ENCODE peak calls at places on chromosomes 3 and 15, in six cellular contexts. K is mammary epithelial cell, S is amniotic stem cell, F is GF-D8, Z is tibial artery, W is ACHN. T is an unnamed sample.

GRCh38 chr3:69500604-69501003 is 114.7 kb upstream of the FRMD4B start:
- DNase-seq in S (no peak), W (no peak), K (no peak), F (no peak), Z (peak), T (no peak)

GRCh38 chr3:160157321-160157720 is 67.9 kb upstream of the C3orf80 start:
- DNase-seq in W (no peak), Z (no peak), K (no peak), S (no peak), F (no peak), T (no peak)

GRCh38 chr15:29778382-29778781 is 43.9 kb downstream of the TJP1 start:
- DNase-seq in W (no peak), S (no peak), K (no peak), F (no peak), Z (no peak), T (no peak)

GRCh38 chr3:125556314-125556713 is 36.3 kb upstream of the SNX4 start:
- DNase-seq in K (no peak), F (no peak), W (no peak), Z (no peak), S (peak), T (peak)

GRCh38 chr3:195438371-195438770 is 4.4 kb downstream of the ACAP2 start:
- DNase-seq in Z (no peak), K (peak), W (no peak), F (no peak), S (no peak), T (peak)

GRCh38 chr15:74443100-74443909 is 9.5 kb upstream of the SEMA7A start:
- DNase-seq in W (no peak), K (no peak), Z (no peak), F (no peak), S (no peak), T (no peak)

GRCh38 chr3:191331443-191331842 is 1.1 kb upstream of the UTS2B start:
- DNase-seq in Z (no peak), S (no peak), F (no peak), W (peak), K (peak), T (peak)

GRCh38 chr3:62940763-62941632 is 65.8 kb upstream of the CADPS start:
- DNase-seq in F (no peak), Z (no peak), S (no peak), W (peak), K (no peak), T (no peak)

GRCh38 chr15:66646308-66646707 is 55.7 kb upstream of the SMAD6 start:
- DNase-seq in S (no peak), W (no peak), K (no peak), Z (no peak), F (no peak), T (no peak)

GRCh38 chr3:23246651-23247050 is 43.5 kb downstream of the UBE2E2 start:
- DNase-seq in Z (no peak), F (no peak), S (no peak), K (no peak), W (peak), T (peak)